ENCODE peak calls at places on chromosomes 12 and 14, in five cellular contexts. One of them, this sample, is unnamed.

GRCh38 chr14:97177635-97178034 is 380.5 kb downstream of the VRK1 start:
- DNase-seq in body of pancreas: no peak
- DNase-seq in endothelial cell: peak; percentile 11
- DNase-seq in B cell: peak; percentile 67
- DNase-seq in A549: no peak
- DNase-seq in this sample: no peak

GRCh38 chr12:70227911-70228310 is 15.3 kb upstream of the CNOT2 start:
- DNase-seq in B cell: no peak
- DNase-seq in endothelial cell: no peak
- DNase-seq in A549: no peak
- DNase-seq in body of pancreas: no peak
- DNase-seq in this sample: no peak

GRCh38 chr14:104970231-104971068 is 7.7 kb downstream of the AHNAK2 start:
- DNase-seq in endothelial cell: no peak
- DNase-seq in A549: peak; percentile 90
- DNase-seq in body of pancreas: peak; percentile 39
- DNase-seq in B cell: no peak
- DNase-seq in this sample: no peak

GRCh38 chr14:63677891-63678379 is 36.3 kb upstream of the WDR89 start:
- DNase-seq in A549: peak; percentile 60
- DNase-seq in B cell: no peak
- DNase-seq in endothelial cell: no peak
- DNase-seq in body of pancreas: no peak
- DNase-seq in this sample: peak; percentile 61

GRCh38 chr12:57815177-57816000 is 3.1 kb downstream of the AVIL start:
- DNase-seq in endothelial cell: no peak
- DNase-seq in body of pancreas: no peak
- DNase-seq in A549: peak; percentile 24
- DNase-seq in B cell: no peak
- DNase-seq in this sample: no peak

GRCh38 chr14:54698501-54698900 is 131.6 kb downstream of the SAMD4A start:
- DNase-seq in body of pancreas: no peak
- DNase-seq in A549: no peak
- DNase-seq in B cell: no peak
- DNase-seq in endothelial cell: no peak
- DNase-seq in this sample: no peak

GRCh38 chr12:51922762-51923505 is 15.6 kb downstream of the ACVRL1 start:
- DNase-seq in endothelial cell: no peak
- DNase-seq in A549: peak; percentile 22
- DNase-seq in B cell: peak; percentile 51
- DNase-seq in body of pancreas: peak; percentile 74
- DNase-seq in this sample: no peak

GRCh38 chr12:64621257-64621942 is 11.1 kb downstream of the RASSF3 start:
- DNase-seq in A549: no peak
- DNase-seq in body of pancreas: no peak
- DNase-seq in endothelial cell: no peak
- DNase-seq in B cell: peak; percentile 78
- DNase-seq in this sample: no peak

GRCh38 chr12:6958609-6959375 is 7.6 kb downstream of the PTPN6 start:
- DNase-seq in A549: no peak
- DNase-seq in B cell: peak; percentile 83
- DNase-seq in endothelial cell: no peak
- DNase-seq in body of pancreas: no peak
- DNase-seq in this sample: no peak

GRCh38 chr12:23504043-23504442 is 445.4 kb downstream of the SOX5 start:
- DNase-seq in A549: no peak
- DNase-seq in B cell: no peak
- DNase-seq in body of pancreas: no peak
- DNase-seq in endothelial cell: no peak
- DNase-seq in this sample: no peak
- TF ChIP-seq CTCF in A549: no peak
- TF ChIP-seq CTCF in B cell: no peak
- TF ChIP-seq CTCF in body of pancreas: no peak
- TF ChIP-seq CTCF in endothelial cell: no peak
- TF ChIP-seq CTCF in this sample: no peak

DNA sequence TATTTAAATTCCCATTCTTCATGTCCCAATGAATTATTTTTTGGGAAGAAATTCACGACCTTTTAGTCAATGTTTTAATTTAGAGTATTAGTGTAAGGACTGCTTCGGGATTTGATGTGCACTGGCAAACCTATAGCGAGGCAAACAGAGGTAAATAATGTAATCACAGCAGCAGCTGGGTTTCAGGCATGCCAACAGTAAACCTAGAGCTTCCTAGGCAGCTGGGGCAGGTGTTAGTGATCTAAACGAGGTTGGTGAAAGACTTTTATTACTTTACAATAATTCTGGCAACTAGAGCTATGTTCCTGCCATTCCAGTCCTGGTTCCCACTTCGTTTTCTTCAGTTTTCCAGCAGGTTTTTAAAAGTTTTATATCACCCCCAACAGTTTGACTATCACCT is 1036.4 kb upstream of the FOXG1 start:
- DNase-seq in endothelial cell: no peak
- DNase-seq in A549: no peak
- DNase-seq in B cell: no peak
- DNase-seq in body of pancreas: no peak
- DNase-seq in this sample: no peak
- TF ChIP-seq CTCF in endothelial cell: no peak
- TF ChIP-seq CTCF in A549: no peak
- TF ChIP-seq CTCF in B cell: no peak
- TF ChIP-seq CTCF in body of pancreas: no peak
- TF ChIP-seq CTCF in this sample: no peak

DNA sequence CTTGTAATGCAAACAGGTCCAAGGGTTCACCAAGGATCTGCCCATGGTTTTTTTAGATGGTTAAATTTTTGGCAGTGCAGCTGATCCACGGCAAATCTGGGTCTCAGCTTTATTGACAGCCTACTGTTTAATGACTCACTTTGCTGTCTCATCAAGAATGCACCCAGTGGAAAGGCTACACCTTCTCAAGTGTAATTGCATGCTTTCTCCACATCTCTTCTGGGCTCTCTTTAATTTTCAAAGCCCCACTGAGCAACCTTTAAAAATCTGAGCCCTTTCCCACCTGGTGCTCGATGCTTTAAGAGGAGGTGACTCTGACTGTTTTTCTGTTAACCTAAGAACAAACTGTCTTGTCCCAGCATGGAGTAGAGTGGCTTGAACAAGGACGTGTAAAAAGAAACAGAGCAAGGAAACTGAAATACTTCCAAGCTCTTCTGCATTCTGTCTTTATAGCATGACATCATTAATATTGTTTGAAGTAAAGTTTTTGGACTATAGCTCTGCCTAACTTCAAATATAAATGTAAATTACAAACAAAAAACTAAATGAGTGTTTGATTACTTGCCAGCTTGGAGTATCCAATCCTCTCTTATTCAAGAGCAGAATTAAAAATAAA is 214.2 kb upstream of the KRR1 start:
- DNase-seq in body of pancreas: no peak
- DNase-seq in endothelial cell: no peak
- DNase-seq in B cell: no peak
- DNase-seq in A549: peak; percentile 80
- DNase-seq in this sample: no peak
- TF ChIP-seq CTCF in body of pancreas: no peak
- TF ChIP-seq CTCF in endothelial cell: no peak
- TF ChIP-seq CTCF in B cell: no peak
- TF ChIP-seq CTCF in A549: no peak
- TF ChIP-seq CTCF in this sample: no peak

GRCh38 chr12:92602476-92602875 is 100.3 kb upstream of the PLEKHG7 start:
- DNase-seq in body of pancreas: no peak
- DNase-seq in B cell: no peak
- DNase-seq in endothelial cell: no peak
- DNase-seq in A549: peak; percentile 82
- DNase-seq in this sample: no peak

GRCh38 chr12:92604786-92605185 is 98.0 kb upstream of the PLEKHG7 start:
- DNase-seq in body of pancreas: no peak
- DNase-seq in endothelial cell: no peak
- DNase-seq in B cell: no peak
- DNase-seq in A549: no peak
- DNase-seq in this sample: no peak

GRCh38 chr12:92602930-92603623 is 99.7 kb upstream of the PLEKHG7 start:
- DNase-seq in endothelial cell: no peak
- DNase-seq in A549: peak; percentile 73
- DNase-seq in body of pancreas: no peak
- DNase-seq in B cell: no peak
- DNase-seq in this sample: peak; percentile 44

GRCh38 chr12:92605621-92606170 is 97.1 kb upstream of the PLEKHG7 start:
- DNase-seq in A549: no peak
- DNase-seq in endothelial cell: no peak
- DNase-seq in B cell: no peak
- DNase-seq in body of pancreas: no peak
- DNase-seq in this sample: no peak

GRCh38 chr12:92603741-92604432 is 98.9 kb upstream of the PLEKHG7 start:
- DNase-seq in B cell: no peak
- DNase-seq in endothelial cell: no peak
- DNase-seq in body of pancreas: no peak
- DNase-seq in A549: peak; percentile 89
- DNase-seq in this sample: no peak
- TF ChIP-seq CTCF in B cell: no peak
- TF ChIP-seq CTCF in endothelial cell: no peak
- TF ChIP-seq CTCF in body of pancreas: no peak
- TF ChIP-seq CTCF in A549: peak; percentile 42
- TF ChIP-seq CTCF in this sample: no peak